ENCODE peak calls at places on chromosomes 3 and 15, in seven cellular contexts. B is body of pancreas, C is SK-N-SH, W is right atrium auricular region, R is tibial nerve, D is adrenal gland, N is fibroblast of lung. Y is an unnamed sample.

GRCh38 chr3:98563661-98564281 is 29.6 kb downstream of the CPOX start:
- DNase-seq in C (no peak), B (no peak), R (no peak), W (no peak), N (peak; percentile 79), D (no peak), Y (no peak)

GRCh38 chr15:101480613-101481380 is 8.7 kb downstream of the PCSK6 start:
- DNase-seq in N (no peak), W (no peak), C (no peak), D (no peak), R (no peak), B (no peak), Y (no peak)

GRCh38 chr3:108505811-108506210 is 4.6 kb downstream of the MYH15 start:
- DNase-seq in D (no peak), R (no peak), N (no peak), B (no peak), W (no peak), C (no peak), Y (no peak)

GRCh38 chr15:43277901-43278300 is 11.2 kb upstream of the TGM5 start:
- DNase-seq in W (no peak), C (no peak), D (no peak), N (no peak), R (no peak), B (no peak), Y (no peak)

GRCh38 chr3:53702776-53703175 is 143.4 kb downstream of the CHDH start:
- DNase-seq in D (no peak), N (no peak), B (no peak), W (peak; percentile 11), R (no peak), C (no peak), Y (no peak)

GRCh38 chr15:75232252-75232813 is 25.8 kb upstream of the GOLGA6C start:
- DNase-seq in R (no peak), D (no peak), W (no peak), B (no peak), C (no peak), N (no peak), Y (no peak)

GRCh38 chr3:173659972-173660371 is 262.4 kb downstream of the NLGN1 start:
- DNase-seq in N (peak; percentile 64), W (no peak), R (no peak), B (no peak), D (no peak), C (no peak), Y (no peak)

GRCh38 chr3:136856665-136857064 is 5.3 kb upstream of the NCK1 start:
- DNase-seq in B (no peak), C (no peak), W (no peak), R (no peak), D (no peak), N (no peak), Y (no peak)

GRCh38 chr15:31353931-31354330 is 27.3 kb downstream of the KLF13 start:
- DNase-seq in W (no peak), R (no peak), B (peak; percentile 33), N (peak; percentile 14), C (peak; percentile 72), D (no peak), Y (no peak)

GRCh38 chr15:81942157-81942556 is 103.7 kb downstream of the MEX3B start:
- DNase-seq in C (no peak), B (no peak), N (no peak), W (no peak), D (no peak), R (no peak), Y (no peak)

GRCh38 chr3:173743512-173743911 is 346.0 kb downstream of the NLGN1 start:
- DNase-seq in D (no peak), B (no peak), C (no peak), R (no peak), N (no peak), W (no peak), Y (no peak)

GRCh38 chr15:63502843-63503738 is 1.3 kb upstream of the USP3 start:
- DNase-seq in B (peak; percentile 99), D (peak; percentile 91), N (peak; percentile 92), W (peak; percentile 97), R (peak; percentile 93), C (no peak), Y (peak; percentile 57)

GRCh38 chr15:90191344-90191687 is 9.8 kb upstream of the SEMA4B start:
- DNase-seq in D (no peak), R (no peak), W (no peak), N (no peak), C (no peak), B (no peak), Y (no peak)

GRCh38 chr3:123412076-123412475 is 36.8 kb downstream of the ADCY5 start:
- DNase-seq in N (no peak), W (no peak), B (no peak), R (no peak), D (no peak), C (no peak), Y (no peak)

DNA sequence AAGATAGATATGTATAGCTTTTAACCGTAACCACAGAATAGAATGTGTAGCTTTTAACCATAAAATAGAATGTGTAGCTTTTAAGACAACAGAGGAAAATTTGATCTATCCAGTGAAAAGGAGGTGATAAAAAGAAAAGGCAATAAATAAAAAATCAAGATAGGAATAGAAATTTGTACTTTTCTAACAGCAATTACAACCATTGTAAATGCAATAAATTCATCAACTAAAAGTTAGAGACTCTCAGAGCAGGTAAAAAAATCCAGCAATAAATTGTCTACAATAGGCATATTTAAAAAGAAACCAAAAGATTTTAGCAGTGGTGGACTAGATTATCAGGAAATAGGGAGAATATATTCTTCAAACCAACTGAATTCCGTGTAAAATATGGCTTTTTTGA is 63.8 kb upstream of the ABHD2 start:
- DNase-seq in R (no peak), N (no peak), B (no peak), D (no peak), W (no peak), C (no peak), Y (no peak)
- TF ChIP-seq CTCF in R (no peak), N (no peak), B (no peak), D (no peak), W (no peak), C (no peak), Y (no peak)

GRCh38 chr3:15294914-15295313 is 37.5 kb downstream of the SH3BP5 start:
- DNase-seq in N (peak; percentile 55), D (no peak), R (peak; percentile 50), B (peak; percentile 64), C (no peak), W (no peak), Y (no peak)
- H3K27ac ChIP-seq in N (no peak overlapping the region), D (peak overlapping the region; percentile 87), R (peak overlapping the region; percentile 6), B (peak overlapping the region; percentile 68), C (no peak overlapping the region), W (peak overlapping the region; percentile 71), Y (peak overlapping the region; percentile 23)

GRCh38 chr3:159929181-159929893 is 59.3 kb upstream of the IL12A start:
- DNase-seq in R (no peak), B (peak; percentile 25), W (no peak), N (peak; percentile 78), C (no peak), D (no peak), Y (no peak)
- TF ChIP-seq CTCF in R (no peak), B (no peak), W (peak; percentile 46), N (peak; percentile 63), C (peak; percentile 54), D (peak; percentile 18), Y (no peak)

GRCh38 chr3:194556086-194557056 is 69.6 kb upstream of the ATP13A3 start:
- DNase-seq in C (no peak), W (no peak), R (no peak), D (peak; percentile 55), B (no peak), N (peak; percentile 70), Y (no peak)
- H3K27ac ChIP-seq in C (peak overlapping the region; percentile 89), W (peak overlapping the region; percentile 54), R (no peak overlapping the region), D (no peak overlapping the region), B (no peak overlapping the region), N (no peak overlapping the region), Y (no peak overlapping the region)

GRCh38 chr15:78355185-78355584 is 15.0 kb downstream of the CRABP1 start:
- DNase-seq in D (no peak), R (no peak), W (no peak), N (no peak), B (no peak), C (no peak), Y (no peak)

GRCh38 chr15:78350058-78350457 is 9.9 kb downstream of the CRABP1 start:
- DNase-seq in B (no peak), R (no peak), N (no peak), C (no peak), W (no peak), D (no peak), Y (no peak)

GRCh38 chr15:78351539-78351938 is 11.4 kb downstream of the CRABP1 start:
- DNase-seq in W (no peak), R (no peak), C (no peak), N (no peak), D (no peak), B (no peak), Y (no peak)

GRCh38 chr15:78358114-78358513 is 18.0 kb downstream of the CRABP1 start:
- DNase-seq in N (no peak), R (no peak), C (no peak), B (no peak), W (no peak), D (no peak), Y (no peak)

GRCh38 chr15:78353093-78353492 is 12.9 kb downstream of the CRABP1 start:
- DNase-seq in B (no peak), W (no peak), D (no peak), N (no peak), R (no peak), C (peak; percentile 55), Y (no peak)
- TF ChIP-seq CTCF in B (no peak), W (no peak), D (no peak), N (no peak), R (no peak), C (no peak), Y (no peak)

Y was measured in CD4-positive, alpha-beta T cell.